ENCODE peak calls at places on chromosomes 1 and 21, in four cellular contexts. R, L, Z and O are unnamed samples.

GRCh38 chr1:205066221-205066818 is 17.9 kb downstream of the TMEM81 start:
- DNase-seq in Z (no peak), L (peak), R (no peak), O (no peak)

GRCh38 chr1:112877741-112878140 is 78.3 kb downstream of the SLC16A1 start:
- DNase-seq in Z (no peak), L (no peak), R (peak), O (no peak)

GRCh38 chr1:26218906-26219494 is 15.0 kb upstream of the CEP85 start:
- DNase-seq in R (no peak), L (no peak), Z (no peak), O (no peak)

GRCh38 chr1:117812868-117813511 is 116.4 kb downstream of the GDAP2 start:
- DNase-seq in L (no peak), Z (no peak), R (peak), O (no peak)

GRCh38 chr1:164914208-164914607 is 355.2 kb downstream of the PBX1 start:
- DNase-seq in Z (peak), L (no peak), R (peak), O (no peak)

GRCh38 chr1:18972991-18973390 is 16.5 kb upstream of the IFFO2 start:
- DNase-seq in R (peak), Z (no peak), L (no peak), O (no peak)

GRCh38 chr21:29624776-29625175 is 315.0 kb downstream of the GRIK1 start:
- DNase-seq in Z (no peak), R (no peak), L (no peak), O (no peak)

GRCh38 chr1:218705911-218706893 is 361.1 kb downstream of the TGFB2 start:
- DNase-seq in R (peak), L (no peak), Z (peak), O (no peak)

GRCh38 chr1:212470059-212470458 is 37.3 kb downstream of the NENF start:
- DNase-seq in R (peak), L (no peak), Z (peak), O (no peak)

GRCh38 chr1:51491166-51491981 is 27.7 kb downstream of the EPS15 start:
- DNase-seq in L (no peak), Z (peak), R (no peak), O (no peak)

GRCh38 chr1:115764541-115764940 is 4.0 kb downstream of the CASQ2 start:
- DNase-seq in R (peak), L (peak), Z (peak), O (no peak)

GRCh38 chr1:185825556-185825955 is 91.4 kb downstream of the HMCN1 start:
- DNase-seq in R (peak), Z (no peak), L (no peak), O (no peak)

GRCh38 chr1:180791806-180792205 is 120.9 kb upstream of the KIAA1614 start:
- DNase-seq in Z (peak), L (no peak), R (no peak), O (no peak)

GRCh38 chr1:55364216-55364615 is 149.1 kb upstream of the USP24 start:
- DNase-seq in L (no peak), R (no peak), Z (no peak), O (no peak)

GRCh38 chr1:70674981-70675685 is 264.1 kb downstream of the CTH start:
- DNase-seq in R (no peak), L (peak), Z (no peak), O (peak)

GRCh38 chr1:27532119-27532695 is 42.2 kb upstream of the WASF2 start:
- DNase-seq in R (no peak), Z (no peak), L (no peak), O (no peak)

GRCh38 chr1:213287987-213288386 is 236.9 kb downstream of the RPS6KC1 start:
- DNase-seq in R (no peak), Z (peak), L (no peak), O (no peak)

GRCh38 chr1:92961896-92962752 is 862 bp upstream of the DIPK1A start:
- DNase-seq in Z (peak), L (peak), R (peak), O (peak)

GRCh38 chr1:116075981-116076380 is 35.2 kb upstream of the MAB21L3 start:
- DNase-seq in Z (peak), R (peak), L (no peak), O (no peak)

DNA sequence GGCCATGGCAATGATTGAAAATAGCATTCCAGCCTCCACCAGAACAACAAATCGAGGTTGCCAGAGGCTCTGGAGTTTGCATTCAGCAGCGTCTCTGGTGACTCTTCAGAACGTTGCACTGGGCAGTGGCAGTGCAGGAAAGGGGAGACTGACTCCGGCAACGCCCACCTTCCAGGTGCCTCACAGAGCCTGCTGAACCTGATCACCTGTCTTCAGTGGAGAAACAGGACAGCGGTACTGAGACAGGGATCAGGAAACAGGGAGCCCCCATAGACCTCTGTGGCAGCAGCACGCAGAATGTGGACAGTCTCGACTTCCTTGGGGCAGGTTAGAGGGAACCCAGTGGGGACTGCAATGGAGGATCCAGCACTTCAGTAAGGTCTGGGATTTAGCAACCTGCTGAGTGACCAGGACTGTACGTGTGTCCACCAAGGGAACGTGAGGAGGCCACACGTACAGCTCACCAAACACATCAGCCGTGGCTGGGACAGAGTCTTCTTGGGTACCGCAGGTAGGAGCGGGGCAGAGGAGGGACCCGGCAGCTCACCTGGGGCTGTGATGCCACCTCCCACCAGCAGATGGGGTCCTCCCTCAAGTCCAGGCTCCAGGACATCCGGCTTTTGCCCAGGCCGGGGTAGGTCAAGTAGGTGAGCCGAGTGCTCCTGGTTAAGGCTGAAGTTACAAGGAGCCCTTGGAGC is 128.6 kb downstream of the PRDM2 start:
- DNase-seq in Z (peak), R (peak), L (peak), O (no peak)
- H3K4me3 ChIP-seq in Z (peak), R (no peak), L (no peak), O (no peak)

DNA sequence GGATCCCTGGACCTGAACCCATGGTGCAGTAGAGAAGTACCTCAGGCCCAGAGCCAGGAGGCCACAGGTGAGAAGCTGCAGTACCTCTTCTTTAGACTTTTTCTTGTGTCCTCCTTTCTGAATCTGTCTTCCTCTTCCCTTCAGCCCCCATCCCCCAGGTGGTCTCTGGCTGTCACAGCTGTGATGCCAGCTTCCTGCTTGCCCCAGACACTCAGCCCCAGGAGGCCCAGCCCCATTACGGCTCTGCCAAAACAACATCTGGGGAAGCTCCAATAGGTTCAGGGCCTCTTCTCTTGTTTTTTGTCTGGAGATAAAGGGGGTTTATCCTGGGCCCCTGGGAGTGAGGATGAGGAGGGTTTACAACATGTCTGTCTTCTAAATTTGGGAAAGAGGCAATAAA is 9.5 kb upstream of the BTG2 start:
- DNase-seq in L (no peak), R (no peak), Z (no peak), O (peak)
- H3K4me3 ChIP-seq in L (no peak), R (no peak), Z (no peak), O (no peak)

GRCh38 chr1:12220890-12221289 is 8.9 kb upstream of the VPS13D start:
- DNase-seq in L (no peak), R (no peak), Z (no peak), O (no peak)

GRCh38 chr1:12215118-12215517 is 14.7 kb upstream of the VPS13D start:
- DNase-seq in Z (no peak), L (no peak), R (no peak), O (no peak)

GRCh38 chr1:12219800-12220199 is 10.0 kb upstream of the VPS13D start:
- DNase-seq in Z (no peak), R (no peak), L (no peak), O (no peak)

DNA sequence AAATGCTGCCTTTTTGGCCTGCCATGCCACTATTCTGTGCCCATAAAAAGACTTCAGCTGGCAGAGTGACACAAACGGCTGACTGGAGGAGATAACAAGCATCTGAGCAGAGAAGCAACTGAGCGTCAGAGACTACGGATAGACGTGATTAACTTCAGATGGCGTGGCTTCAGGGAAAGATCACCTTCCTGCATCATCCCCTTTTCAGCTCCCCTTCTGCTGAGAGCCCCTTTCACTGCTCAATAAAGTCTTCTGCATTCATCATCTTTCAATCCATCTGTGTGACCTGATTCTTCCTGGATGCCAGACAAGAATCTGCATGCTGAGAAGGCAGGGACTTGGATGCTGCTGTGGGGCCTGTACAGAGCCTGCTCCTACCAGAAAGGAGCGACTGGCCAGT is 14.3 kb upstream of the VPS13D start:
- DNase-seq in L (no peak), R (no peak), Z (no peak), O (no peak)
- H3K4me3 ChIP-seq in L (no peak), R (no peak), Z (no peak), O (no peak)

DNA sequence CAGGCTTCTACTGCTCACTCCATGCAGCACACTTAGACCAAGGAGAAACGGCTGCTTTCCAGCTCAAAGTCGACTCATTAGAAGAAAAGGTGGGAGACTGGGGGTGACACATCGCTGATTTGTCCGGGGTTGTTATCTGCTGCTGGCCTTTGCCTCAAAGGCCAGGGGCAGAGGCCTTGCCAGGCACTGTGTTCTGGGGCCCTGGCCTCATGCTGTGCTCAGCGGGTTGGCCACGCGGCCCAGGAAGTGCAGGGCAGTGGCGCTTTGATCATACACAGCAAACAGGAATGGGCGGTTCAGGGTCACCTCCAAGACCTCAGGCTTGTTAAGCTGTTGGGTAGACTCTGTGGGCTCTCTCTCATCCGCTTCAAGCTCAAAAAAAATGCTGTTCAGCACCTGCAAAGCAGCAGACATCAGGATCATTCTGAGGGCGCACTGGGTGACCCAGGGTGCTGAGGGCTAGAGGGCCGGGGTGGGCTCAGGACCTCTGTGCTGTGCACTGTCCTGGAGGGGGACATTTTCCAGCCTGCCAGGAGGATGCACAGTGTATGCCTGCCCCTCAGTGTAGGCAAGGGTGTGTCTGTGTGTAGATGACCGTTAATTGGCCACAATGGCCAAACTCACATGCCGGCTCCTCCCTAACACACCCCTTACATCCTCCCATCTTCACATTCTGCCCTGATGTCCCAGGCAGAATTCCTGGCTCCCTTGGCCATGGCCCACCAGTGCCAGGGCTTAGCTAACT is 10.8 kb downstream of the AGT start:
- DNase-seq in L (no peak), Z (no peak), R (no peak), O (no peak)
- H3K4me3 ChIP-seq in L (no peak), Z (no peak), R (no peak), O (no peak)

GRCh38 chr21:38822754-38823374 is 17.1 kb downstream of the ETS2 start:
- DNase-seq in R (no peak), Z (no peak), L (no peak), O (no peak)
- H3K4me3 ChIP-seq in R (no peak), Z (no peak), L (no peak), O (no peak)

GRCh38 chr1:15885269-15885668 is 37.8 kb downstream of the SPEN start:
- DNase-seq in L (no peak), Z (no peak), R (no peak), O (no peak)

GRCh38 chr1:15886613-15887167 is 39.2 kb downstream of the SPEN start:
- DNase-seq in Z (no peak), L (no peak), R (no peak), O (no peak)

GRCh38 chr1:15883326-15883725 is 35.8 kb downstream of the SPEN start:
- DNase-seq in R (peak), L (no peak), Z (no peak), O (no peak)

GRCh38 chr1:15884477-15884876 is 37.0 kb downstream of the SPEN start:
- DNase-seq in R (no peak), L (no peak), Z (no peak), O (no peak)

GRCh38 chr1:15885701-15886612 is 38.5 kb downstream of the SPEN start:
- DNase-seq in Z (peak), R (peak), L (peak), O (no peak)
- H3K4me3 ChIP-seq in Z (peak), R (peak), L (no peak), O (no peak)